ENCODE peak calls at places on chromosomes 11 and 22, in five cellular contexts. One of them, this sample, is unnamed.

GRCh38 chr11:27696112-27696511 is 4.1 kb downstream of the BDNF start:
- DNase-seq in stimulated activated CD4-positive, alpha-beta T cell treated with anti-CD3 and anti-CD28 coated beads, Interleukin-15, amount 100 ng/mL, for 24 hours: no peak
- DNase-seq in NCI-H1092: no peak
- DNase-seq in ACHN: no peak
- DNase-seq in HEK293T: no peak
- DNase-seq in this sample: no peak

GRCh38 chr22:17368727-17369552 is at the start of gene CECR2:
- DNase-seq in HEK293T: peak
- DNase-seq in stimulated activated CD4-positive, alpha-beta T cell treated with anti-CD3 and anti-CD28 coated beads, Interleukin-15, amount 100 ng/mL, for 24 hours: peak
- DNase-seq in NCI-H1092: peak
- DNase-seq in ACHN: no peak
- DNase-seq in this sample: no peak

GRCh38 chr11:9906043-9906791 is 242.3 kb downstream of the SWAP70 start:
- DNase-seq in HEK293T: no peak
- DNase-seq in NCI-H1092: no peak
- DNase-seq in ACHN: peak
- DNase-seq in stimulated activated CD4-positive, alpha-beta T cell treated with anti-CD3 and anti-CD28 coated beads, Interleukin-15, amount 100 ng/mL, for 24 hours: no peak
- DNase-seq in this sample: no peak

GRCh38 chr11:27055065-27055682 is 14.6 kb downstream of the BBOX1 start:
- DNase-seq in ACHN: no peak
- DNase-seq in HEK293T: no peak
- DNase-seq in stimulated activated CD4-positive, alpha-beta T cell treated with anti-CD3 and anti-CD28 coated beads, Interleukin-15, amount 100 ng/mL, for 24 hours: no peak
- DNase-seq in NCI-H1092: no peak
- DNase-seq in this sample: no peak

GRCh38 chr11:113242767-113243397 is 71.5 kb upstream of the TTC12 start:
- DNase-seq in stimulated activated CD4-positive, alpha-beta T cell treated with anti-CD3 and anti-CD28 coated beads, Interleukin-15, amount 100 ng/mL, for 24 hours: peak
- DNase-seq in NCI-H1092: no peak
- DNase-seq in HEK293T: no peak
- DNase-seq in ACHN: no peak
- DNase-seq in this sample: no peak

GRCh38 chr22:36352775-36353507 is 34.8 kb downstream of the MYH9 start:
- DNase-seq in stimulated activated CD4-positive, alpha-beta T cell treated with anti-CD3 and anti-CD28 coated beads, Interleukin-15, amount 100 ng/mL, for 24 hours: no peak
- DNase-seq in ACHN: no peak
- DNase-seq in NCI-H1092: peak
- DNase-seq in HEK293T: no peak
- DNase-seq in this sample: no peak

GRCh38 chr11:112453601-112454577 is 193.2 kb upstream of the PLET1 start:
- DNase-seq in NCI-H1092: no peak
- DNase-seq in HEK293T: peak
- DNase-seq in stimulated activated CD4-positive, alpha-beta T cell treated with anti-CD3 and anti-CD28 coated beads, Interleukin-15, amount 100 ng/mL, for 24 hours: peak
- DNase-seq in ACHN: peak
- DNase-seq in this sample: peak

GRCh38 chr11:6438979-6439571 is 1.7 kb downstream of the HPX start:
- DNase-seq in HEK293T: peak
- DNase-seq in ACHN: peak
- DNase-seq in NCI-H1092: peak
- DNase-seq in stimulated activated CD4-positive, alpha-beta T cell treated with anti-CD3 and anti-CD28 coated beads, Interleukin-15, amount 100 ng/mL, for 24 hours: peak
- DNase-seq in this sample: no peak

GRCh38 chr11:21426931-21427330 is 757.5 kb downstream of the NELL1 start:
- DNase-seq in ACHN: no peak
- DNase-seq in HEK293T: no peak
- DNase-seq in stimulated activated CD4-positive, alpha-beta T cell treated with anti-CD3 and anti-CD28 coated beads, Interleukin-15, amount 100 ng/mL, for 24 hours: no peak
- DNase-seq in NCI-H1092: no peak
- DNase-seq in this sample: no peak

GRCh38 chr11:69434341-69434960 is 47.0 kb upstream of the LINC01488 start:
- DNase-seq in HEK293T: no peak
- DNase-seq in ACHN: no peak
- DNase-seq in NCI-H1092: no peak
- DNase-seq in stimulated activated CD4-positive, alpha-beta T cell treated with anti-CD3 and anti-CD28 coated beads, Interleukin-15, amount 100 ng/mL, for 24 hours: no peak
- DNase-seq in this sample: no peak

GRCh38 chr11:20125927-20126326 is 34.3 kb downstream of the DBX1 start:
- DNase-seq in NCI-H1092: no peak
- DNase-seq in HEK293T: no peak
- DNase-seq in ACHN: peak
- DNase-seq in stimulated activated CD4-positive, alpha-beta T cell treated with anti-CD3 and anti-CD28 coated beads, Interleukin-15, amount 100 ng/mL, for 24 hours: no peak
- DNase-seq in this sample: no peak

GRCh38 chr11:23585700-23586099 is 725.4 kb upstream of the CCDC179 start:
- DNase-seq in NCI-H1092: no peak
- DNase-seq in ACHN: no peak
- DNase-seq in stimulated activated CD4-positive, alpha-beta T cell treated with anti-CD3 and anti-CD28 coated beads, Interleukin-15, amount 100 ng/mL, for 24 hours: no peak
- DNase-seq in HEK293T: no peak
- DNase-seq in this sample: no peak

GRCh38 chr11:123428221-123428631 is 1.8 kb upstream of the GRAMD1B start:
- DNase-seq in stimulated activated CD4-positive, alpha-beta T cell treated with anti-CD3 and anti-CD28 coated beads, Interleukin-15, amount 100 ng/mL, for 24 hours: no peak
- DNase-seq in NCI-H1092: no peak
- DNase-seq in ACHN: no peak
- DNase-seq in HEK293T: no peak
- DNase-seq in this sample: no peak

GRCh38 chr11:64359712-64360402 is 895 bp downstream of the RPS6KA4 start:
- DNase-seq in ACHN: no peak
- DNase-seq in stimulated activated CD4-positive, alpha-beta T cell treated with anti-CD3 and anti-CD28 coated beads, Interleukin-15, amount 100 ng/mL, for 24 hours: peak
- DNase-seq in NCI-H1092: no peak
- DNase-seq in HEK293T: no peak
- DNase-seq in this sample: no peak

GRCh38 chr11:10856689-10857603 is 907 bp downstream of the ZBED5 start:
- DNase-seq in ACHN: peak
- DNase-seq in NCI-H1092: no peak
- DNase-seq in HEK293T: peak
- DNase-seq in stimulated activated CD4-positive, alpha-beta T cell treated with anti-CD3 and anti-CD28 coated beads, Interleukin-15, amount 100 ng/mL, for 24 hours: peak
- DNase-seq in this sample: no peak

GRCh38 chr22:47044722-47045545 is 282.5 kb downstream of the TBC1D22A start:
- DNase-seq in NCI-H1092: no peak
- DNase-seq in ACHN: no peak
- DNase-seq in HEK293T: no peak
- DNase-seq in stimulated activated CD4-positive, alpha-beta T cell treated with anti-CD3 and anti-CD28 coated beads, Interleukin-15, amount 100 ng/mL, for 24 hours: no peak
- DNase-seq in this sample: no peak

GRCh38 chr22:50047346-50047745 is 10.8 kb downstream of the TTLL8 start:
- DNase-seq in HEK293T: no peak
- DNase-seq in NCI-H1092: no peak
- DNase-seq in stimulated activated CD4-positive, alpha-beta T cell treated with anti-CD3 and anti-CD28 coated beads, Interleukin-15, amount 100 ng/mL, for 24 hours: no peak
- DNase-seq in ACHN: no peak
- DNase-seq in this sample: no peak

GRCh38 chr11:36619502-36619901 is 21.5 kb upstream of the RAG2 start:
- DNase-seq in ACHN: no peak
- DNase-seq in NCI-H1092: no peak
- DNase-seq in HEK293T: no peak
- DNase-seq in stimulated activated CD4-positive, alpha-beta T cell treated with anti-CD3 and anti-CD28 coated beads, Interleukin-15, amount 100 ng/mL, for 24 hours: no peak
- DNase-seq in this sample: no peak

GRCh38 chr11:42251984-42252383 is 792.5 kb upstream of the LRRC4C start:
- DNase-seq in NCI-H1092: no peak
- DNase-seq in ACHN: no peak
- DNase-seq in HEK293T: no peak
- DNase-seq in stimulated activated CD4-positive, alpha-beta T cell treated with anti-CD3 and anti-CD28 coated beads, Interleukin-15, amount 100 ng/mL, for 24 hours: no peak
- DNase-seq in this sample: no peak

GRCh38 chr11:126415128-126415527 is 59.6 kb downstream of the ST3GAL4 start:
- DNase-seq in NCI-H1092: no peak
- DNase-seq in ACHN: no peak
- DNase-seq in stimulated activated CD4-positive, alpha-beta T cell treated with anti-CD3 and anti-CD28 coated beads, Interleukin-15, amount 100 ng/mL, for 24 hours: no peak
- DNase-seq in HEK293T: no peak
- DNase-seq in this sample: no peak

GRCh38 chr11:96894587-96894986 is 504.8 kb downstream of the JRKL start:
- DNase-seq in HEK293T: no peak
- DNase-seq in ACHN: no peak
- DNase-seq in NCI-H1092: no peak
- DNase-seq in stimulated activated CD4-positive, alpha-beta T cell treated with anti-CD3 and anti-CD28 coated beads, Interleukin-15, amount 100 ng/mL, for 24 hours: no peak
- DNase-seq in this sample: no peak

GRCh38 chr11:129460714-129461113 is 85.1 kb downstream of the BARX2 start:
- DNase-seq in ACHN: no peak
- DNase-seq in stimulated activated CD4-positive, alpha-beta T cell treated with anti-CD3 and anti-CD28 coated beads, Interleukin-15, amount 100 ng/mL, for 24 hours: no peak
- DNase-seq in HEK293T: no peak
- DNase-seq in NCI-H1092: peak
- DNase-seq in this sample: no peak

GRCh38 chr11:4491878-4492606 is 9.6 kb downstream of the OR52K1 start:
- DNase-seq in HEK293T: no peak
- DNase-seq in NCI-H1092: no peak
- DNase-seq in ACHN: no peak
- DNase-seq in stimulated activated CD4-positive, alpha-beta T cell treated with anti-CD3 and anti-CD28 coated beads, Interleukin-15, amount 100 ng/mL, for 24 hours: no peak
- DNase-seq in this sample: no peak

GRCh38 chr22:28143961-28144745 is 225.1 kb upstream of the PITPNB start:
- DNase-seq in HEK293T: no peak
- DNase-seq in NCI-H1092: no peak
- DNase-seq in stimulated activated CD4-positive, alpha-beta T cell treated with anti-CD3 and anti-CD28 coated beads, Interleukin-15, amount 100 ng/mL, for 24 hours: no peak
- DNase-seq in ACHN: no peak
- DNase-seq in this sample: no peak

GRCh38 chr22:19109198-19110063 is 12.8 kb downstream of the DGCR2 start:
- DNase-seq in stimulated activated CD4-positive, alpha-beta T cell treated with anti-CD3 and anti-CD28 coated beads, Interleukin-15, amount 100 ng/mL, for 24 hours: peak
- DNase-seq in ACHN: no peak
- DNase-seq in HEK293T: no peak
- DNase-seq in NCI-H1092: no peak
- DNase-seq in this sample: no peak

GRCh38 chr11:45400594-45400993 is 114.5 kb upstream of the SYT13 start:
- DNase-seq in ACHN: peak
- DNase-seq in stimulated activated CD4-positive, alpha-beta T cell treated with anti-CD3 and anti-CD28 coated beads, Interleukin-15, amount 100 ng/mL, for 24 hours: no peak
- DNase-seq in HEK293T: no peak
- DNase-seq in NCI-H1092: no peak
- DNase-seq in this sample: no peak

GRCh38 chr11:16026849-16027248 is 329.5 kb downstream of the SOX6 start:
- DNase-seq in ACHN: no peak
- DNase-seq in stimulated activated CD4-positive, alpha-beta T cell treated with anti-CD3 and anti-CD28 coated beads, Interleukin-15, amount 100 ng/mL, for 24 hours: no peak
- DNase-seq in HEK293T: no peak
- DNase-seq in NCI-H1092: no peak
- DNase-seq in this sample: no peak

GRCh38 chr11:68402355-68403031 is 58.1 kb upstream of the PPP6R3 start:
- DNase-seq in NCI-H1092: no peak
- DNase-seq in stimulated activated CD4-positive, alpha-beta T cell treated with anti-CD3 and anti-CD28 coated beads, Interleukin-15, amount 100 ng/mL, for 24 hours: peak
- DNase-seq in HEK293T: no peak
- DNase-seq in ACHN: no peak
- DNase-seq in this sample: no peak

GRCh38 chr11:118911113-118911879 is 14.4 kb downstream of the BCL9L start:
- DNase-seq in HEK293T: no peak
- DNase-seq in ACHN: peak
- DNase-seq in stimulated activated CD4-positive, alpha-beta T cell treated with anti-CD3 and anti-CD28 coated beads, Interleukin-15, amount 100 ng/mL, for 24 hours: peak
- DNase-seq in NCI-H1092: no peak
- DNase-seq in this sample: no peak

GRCh38 chr11:82969811-82970210 is 68.3 kb downstream of the DDIAS start:
- DNase-seq in stimulated activated CD4-positive, alpha-beta T cell treated with anti-CD3 and anti-CD28 coated beads, Interleukin-15, amount 100 ng/mL, for 24 hours: no peak
- DNase-seq in NCI-H1092: no peak
- DNase-seq in ACHN: no peak
- DNase-seq in HEK293T: no peak
- DNase-seq in this sample: no peak

This sample was measured in NCI-H1048.